ENCODE peak calls at places on chromosome 5, in five cellular contexts. W, K, L, G and Z are unnamed samples.

GRCh38 chr5:172782169-172783039 is 11.4 kb upstream of the DUSP1 start:
- DNase-seq in W (no peak), K (no peak), L (no peak), G (no peak), Z (no peak)

GRCh38 chr5:89930591-89931383 is 478.8 kb downstream of the CETN3 start:
- DNase-seq in W (no peak), K (no peak), L (no peak), G (no peak), Z (no peak)

GRCh38 chr5:159096555-159097460 is 2.9 kb downstream of the EBF1 start:
- DNase-seq in W (no peak), K (peak), L (no peak), G (no peak), Z (no peak)

GRCh38 chr5:139867109-139867508 is 71.5 kb downstream of the PSD2 start:
- DNase-seq in W (no peak), K (no peak), L (no peak), G (no peak), Z (no peak)

GRCh38 chr5:17860660-17861315 is 226.5 kb downstream of the TAF11L14 start:
- DNase-seq in W (no peak), K (no peak), L (no peak), G (no peak), Z (no peak)

GRCh38 chr5:103433216-103433615 is 129.4 kb downstream of the NUDT12 start:
- DNase-seq in W (no peak), K (no peak), L (no peak), G (no peak), Z (no peak)

GRCh38 chr5:93078082-93079038 is 502.7 kb downstream of the NR2F1-AS1 start:
- DNase-seq in W (peak), K (no peak), L (no peak), G (no peak), Z (peak)

GRCh38 chr5:89372176-89372575 is 489.2 kb upstream of the MEF2C start:
- DNase-seq in W (no peak), K (no peak), L (no peak), G (no peak), Z (no peak)

GRCh38 chr5:149759986-149760699 is 30.0 kb downstream of the PPARGC1B start:
- DNase-seq in W (no peak), K (no peak), L (no peak), G (no peak), Z (no peak)